ENCODE peak calls at places on chromosome 17, in five cellular contexts. D is naive thymus-derived CD4-positive, alpha-beta T cell; O is heart left ventricle; A is left ventricle myocardium inferior; R is aorta. C is an unnamed sample.

GRCh38 chr17:2060681-2061440 is 6.0 kb downstream of the HIC1 start:
- DNase-seq in O (no peak), R (no peak), D (no peak), A (no peak), C (no peak)

GRCh38 chr17:35295686-35296085 is 52.8 kb downstream of the SLFN5 start:
- DNase-seq in O (no peak), A (no peak), D (no peak), R (no peak), C (no peak)

GRCh38 chr17:19672009-19672837 is 23.7 kb downstream of the ALDH3A2 start:
- DNase-seq in D (no peak), A (peak; percentile 48), O (peak; percentile 64), R (no peak), C (no peak)

GRCh38 chr17:75664099-75664549 is 2.8 kb downstream of the RECQL5 start:
- DNase-seq in A (no peak), O (no peak), R (no peak), D (no peak), C (no peak)

GRCh38 chr17:74780443-74781238 is 4.5 kb upstream of the NAT9 start:
- DNase-seq in D (no peak), R (no peak), A (no peak), O (no peak), C (no peak)

GRCh38 chr17:34254146-34254545 is 939 bp upstream of the CCL2 start:
- DNase-seq in O (no peak), A (no peak), R (no peak), D (no peak), C (no peak)

GRCh38 chr17:20009052-20009301 is 182 bp upstream of the SPECC1 start:
- DNase-seq in A (no peak), D (no peak), O (no peak), R (no peak), C (no peak)

GRCh38 chr17:21066394-21066793 is 23.6 kb upstream of the USP22 start:
- DNase-seq in A (no peak), D (no peak), O (no peak), R (no peak), C (no peak)

GRCh38 chr17:82287849-82288601 is 14.5 kb upstream of the CSNK1D start:
- DNase-seq in A (peak; percentile 83), O (peak; percentile 88), R (peak; percentile 73), D (no peak), C (no peak)

GRCh38 chr17:47200325-47200663 is 8.9 kb upstream of the MYL4 start:
- DNase-seq in R (no peak), O (no peak), A (no peak), D (no peak), C (no peak)

GRCh38 chr17:8649157-8650118 is 18.9 kb upstream of the MYH10 start:
- DNase-seq in D (no peak), O (peak; percentile 15), A (no peak), R (peak; percentile 87), C (no peak)

GRCh38 chr17:29941334-29941733 is at the start of gene EFCAB5:
- DNase-seq in D (no peak), R (no peak), O (no peak), A (no peak), C (no peak)

GRCh38 chr17:8192070-8192815 is 2.3 kb upstream of the BORCS6 start:
- DNase-seq in R (peak; percentile 90), O (peak; percentile 91), A (peak; percentile 80), D (peak; percentile 65), C (peak; percentile 56)

GRCh38 chr17:71922439-71922838 is 198.4 kb upstream of the SOX9 start:
- DNase-seq in A (no peak), D (no peak), R (no peak), O (no peak), C (no peak)

GRCh38 chr17:35063514-35064223 is at the start of gene RFFL:
- DNase-seq in A (peak; percentile 76), O (peak; percentile 83), D (peak; percentile 80), R (peak; percentile 93), C (peak; percentile 84)

GRCh38 chr17:6843241-6843890 is 11.8 kb upstream of the TEKT1 start:
- DNase-seq in R (no peak), D (no peak), A (no peak), O (no peak), C (peak; percentile 39)

GRCh38 chr17:46818319-46818928 is at the start of gene WNT3:
- DNase-seq in R (no peak), A (no peak), D (peak; percentile 47), O (no peak), C (peak; percentile 29)

GRCh38 chr17:48520631-48521045 is 10.2 kb downstream of the HOXB1 start:
- DNase-seq in R (no peak), O (no peak), A (no peak), D (no peak), C (no peak)

GRCh38 chr17:81280571-81280970 is 14.5 kb downstream of the SLC38A10 start:
- DNase-seq in R (no peak), A (no peak), D (no peak), O (no peak), C (no peak)

GRCh38 chr17:51351890-51352289 is 91.5 kb downstream of the UTP18 start:
- DNase-seq in R (peak; percentile 67), O (no peak), A (peak; percentile 18), D (no peak), C (no peak)

GRCh38 chr17:76251478-76252039 is 11.3 kb upstream of the RNF157 start:
- DNase-seq in A (no peak), D (no peak), O (no peak), R (no peak), C (no peak)

GRCh38 chr17:76079577-76080206 is 710 bp downstream of the ZACN start:
- DNase-seq in R (no peak), O (no peak), A (no peak), D (no peak), C (no peak)

GRCh38 chr17:22193113-22193512 is 500.8 kb downstream of the KCNJ18 start:
- DNase-seq in R (no peak), O (no peak), D (no peak), A (no peak), C (no peak)

GRCh38 chr17:72008236-72008874 is 112.5 kb upstream of the SOX9 start:
- DNase-seq in O (no peak), R (no peak), D (no peak), A (no peak), C (no peak)

GRCh38 chr17:73510981-73511442 is 133.2 kb downstream of the SDK2 start:
- DNase-seq in R (no peak), D (no peak), A (no peak), O (no peak), C (no peak)

DNA sequence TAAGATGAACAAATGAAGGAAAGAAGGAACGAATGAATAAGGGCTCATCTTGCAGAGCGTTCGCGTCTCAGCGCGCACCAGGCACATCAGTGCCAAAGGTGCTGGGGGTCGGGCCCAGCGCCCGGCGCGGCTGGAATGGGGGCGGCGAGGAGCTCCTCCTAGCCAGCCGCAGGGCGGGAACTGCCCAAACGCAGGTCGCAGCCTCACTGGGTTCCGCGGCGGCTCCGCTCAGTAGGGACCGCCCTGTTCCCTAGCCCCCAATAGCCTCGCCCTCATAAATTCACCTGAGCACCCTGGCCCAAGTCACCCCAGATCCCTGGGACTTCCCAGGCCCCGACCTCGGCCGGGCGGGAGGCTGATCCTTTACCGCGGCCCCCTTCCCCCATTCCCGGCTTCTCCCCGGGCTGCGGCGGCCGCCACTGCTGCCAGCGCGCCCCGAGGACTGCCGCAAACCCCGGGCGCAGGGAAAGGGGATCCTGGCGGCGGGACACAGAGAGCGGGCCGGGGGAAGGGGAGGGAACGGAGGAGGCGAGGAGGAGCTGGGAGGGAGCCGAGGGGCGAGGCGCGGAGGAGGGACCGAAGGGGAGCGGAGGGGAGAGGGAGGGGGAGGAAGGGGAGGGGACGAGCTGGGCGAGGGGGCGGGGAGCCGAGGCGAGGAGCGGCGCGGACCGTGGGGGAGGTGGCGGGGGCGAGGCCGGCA is 377 bp upstream of the CRHR1 start:
- DNase-seq in D (no peak), A (peak; percentile 20), O (no peak), R (no peak), C (no peak)
- H3K27me3 ChIP-seq in D (peaks cover 12% of the 10 kb centered on the region), A (peaks cover 97% of the 10 kb centered on the region), O (peaks cover 33% of the 10 kb centered on the region), R (no peaks in the 10 kb centered on the region), C (peaks cover 4% of the 10 kb centered on the region)

GRCh38 chr17:28624148-28624547 is 10.2 kb upstream of the RSKR start:
- DNase-seq in A (no peak), O (no peak), D (no peak), R (no peak), C (no peak)

GRCh38 chr17:28620010-28620409 is 6.0 kb upstream of the RSKR start:
- DNase-seq in A (no peak), D (no peak), R (no peak), O (no peak), C (no peak)

GRCh38 chr17:28622186-28622585 is 8.2 kb upstream of the RSKR start:
- DNase-seq in O (no peak), D (no peak), R (no peak), A (no peak), C (no peak)

GRCh38 chr17:28626818-28627217 is 12.8 kb upstream of the RSKR start:
- DNase-seq in D (no peak), A (no peak), O (no peak), R (no peak), C (no peak)

GRCh38 chr17:28623696-28624095 is 9.7 kb upstream of the RSKR start:
- DNase-seq in O (no peak), D (no peak), R (no peak), A (no peak), C (no peak)
- H3K36me3 ChIP-seq in O (peaks cover 99% of the 10 kb centered on the region), D (peaks cover 58% of the 10 kb centered on the region), R (peaks cover 44% of the 10 kb centered on the region), A (peaks cover 85% of the 10 kb centered on the region), C (peaks cover 71% of the 10 kb centered on the region)

GRCh38 chr17:45784583-45785372 is 658 bp downstream of the CRHR1 start:
- DNase-seq in D (peak; percentile 57), A (peak; percentile 17), R (no peak), O (no peak), C (no peak)

GRCh38 chr17:45785373-45786193 is 1.5 kb downstream of the CRHR1 start:
- DNase-seq in D (no peak), R (no peak), A (no peak), O (no peak), C (no peak)

GRCh38 chr17:45786349-45786748 is 2.2 kb downstream of the CRHR1 start:
- DNase-seq in R (no peak), A (no peak), D (no peak), O (no peak), C (no peak)

GRCh38 chr17:45782889-45783592 is 1.1 kb upstream of the CRHR1 start:
- DNase-seq in D (peak; percentile 55), R (no peak), A (no peak), O (no peak), C (no peak)

GRCh38 chr17:45784293-45784582 is at the start of gene CRHR1:
- DNase-seq in O (no peak), A (no peak), D (no peak), R (no peak), C (no peak)
- H3K27me3 ChIP-seq in O (peaks cover 33% of the 10 kb centered on the region), A (peaks cover 97% of the 10 kb centered on the region), D (peaks cover 12% of the 10 kb centered on the region), R (no peaks in the 10 kb centered on the region), C (peaks cover 4% of the 10 kb centered on the region)

DNA sequence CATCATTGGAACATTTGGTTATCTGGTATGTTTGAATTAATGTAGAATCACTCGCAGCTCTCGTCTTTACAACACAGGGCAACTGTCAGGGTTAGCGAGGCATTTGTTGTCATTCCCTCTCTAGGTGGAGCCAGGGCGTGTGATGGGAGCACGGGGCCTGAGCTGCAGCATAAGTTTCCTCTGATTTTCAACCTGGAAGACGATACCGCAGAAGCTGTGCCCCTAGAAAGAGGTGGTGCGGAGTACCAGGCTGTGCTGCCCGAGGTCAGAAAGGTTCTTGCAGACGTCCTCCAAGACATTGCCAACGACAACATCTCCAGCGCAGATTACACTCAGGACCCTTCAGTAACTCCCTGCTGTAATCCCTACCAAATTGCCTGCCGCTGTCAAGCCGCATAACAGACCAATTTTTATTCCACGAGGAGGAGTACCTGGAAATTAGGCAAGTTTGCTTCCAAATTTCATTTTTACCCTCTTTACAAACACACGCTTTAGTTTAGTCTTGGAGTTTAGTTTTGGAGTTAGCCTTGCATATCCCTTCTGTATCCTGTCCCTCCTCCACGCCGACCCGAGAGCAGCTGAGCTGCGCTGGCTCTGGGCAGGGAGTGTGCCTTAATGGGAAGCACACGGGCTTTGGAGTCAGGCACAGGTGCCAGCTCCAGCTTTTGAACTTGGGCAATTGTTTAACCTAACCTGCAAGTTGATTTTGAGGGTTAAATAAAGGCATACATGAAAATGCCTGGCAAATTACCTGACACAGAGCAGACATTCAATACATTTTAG is 37.0 kb downstream of the WIPI1 start:
- DNase-seq in A (no peak), O (no peak), D (no peak), R (no peak), C (no peak)
- H3K36me3 ChIP-seq in A (peaks cover 63% of the 10 kb centered on the region), O (peaks cover 53% of the 10 kb centered on the region), D (peaks cover 5% of the 10 kb centered on the region), R (peaks cover 7% of the 10 kb centered on the region), C (peaks cover 8% of the 10 kb centered on the region)

C was measured in CD4-positive, alpha-beta memory T cell.